ENCODE peak calls at places on chromosomes 11 and 22, in seven cellular contexts. One of them, this sample, is unnamed.

GRCh38 chr11:94750319-94751215 is 17.6 kb upstream of the AMOTL1 start:
- ATAC-seq in IMR-90: no peak
- ATAC-seq in right lobe of liver: peak
- ATAC-seq in HepG2: no peak
- ATAC-seq in upper lobe of left lung: no peak
- ATAC-seq in A549: no peak
- ATAC-seq in body of pancreas: peak
- ATAC-seq in this sample: peak

GRCh38 chr11:125166347-125166841 is 1.8 kb downstream of the PKNOX2 start:
- ATAC-seq in IMR-90: no peak
- ATAC-seq in right lobe of liver: peak
- ATAC-seq in HepG2: no peak
- ATAC-seq in upper lobe of left lung: no peak
- ATAC-seq in A549: no peak
- ATAC-seq in body of pancreas: peak
- ATAC-seq in this sample: no peak

GRCh38 chr11:78339483-78339882 is 78.1 kb downstream of the GAB2 start:
- ATAC-seq in IMR-90: no peak
- ATAC-seq in right lobe of liver: no peak
- ATAC-seq in HepG2: no peak
- ATAC-seq in upper lobe of left lung: no peak
- ATAC-seq in A549: no peak
- ATAC-seq in body of pancreas: no peak
- ATAC-seq in this sample: no peak

GRCh38 chr11:70578371-70578770 is 180.0 kb downstream of the CTTN start:
- ATAC-seq in IMR-90: no peak
- ATAC-seq in right lobe of liver: no peak
- ATAC-seq in HepG2: no peak
- ATAC-seq in upper lobe of left lung: no peak
- ATAC-seq in A549: no peak
- ATAC-seq in body of pancreas: no peak
- ATAC-seq in this sample: no peak

GRCh38 chr11:78783846-78784245 is 209.2 kb upstream of the NARS2 start:
- ATAC-seq in IMR-90: no peak
- ATAC-seq in right lobe of liver: no peak
- ATAC-seq in HepG2: no peak
- ATAC-seq in upper lobe of left lung: no peak
- ATAC-seq in A549: no peak
- ATAC-seq in body of pancreas: no peak
- ATAC-seq in this sample: no peak

GRCh38 chr11:83724704-83725114 is 438.5 kb upstream of the CCDC90B start:
- ATAC-seq in IMR-90: peak
- ATAC-seq in right lobe of liver: peak
- ATAC-seq in HepG2: peak
- ATAC-seq in upper lobe of left lung: peak
- ATAC-seq in A549: peak
- ATAC-seq in body of pancreas: peak
- ATAC-seq in this sample: peak

GRCh38 chr11:130023204-130023603 is 20.6 kb upstream of the PRDM10 start:
- ATAC-seq in IMR-90: peak
- ATAC-seq in right lobe of liver: no peak
- ATAC-seq in HepG2: peak
- ATAC-seq in upper lobe of left lung: no peak
- ATAC-seq in A549: no peak
- ATAC-seq in body of pancreas: no peak
- ATAC-seq in this sample: no peak

GRCh38 chr11:27716216-27716615 is 16.0 kb upstream of the BDNF start:
- ATAC-seq in IMR-90: no peak
- ATAC-seq in right lobe of liver: no peak
- ATAC-seq in HepG2: no peak
- ATAC-seq in upper lobe of left lung: no peak
- ATAC-seq in A549: no peak
- ATAC-seq in body of pancreas: no peak
- ATAC-seq in this sample: no peak

GRCh38 chr11:24226606-24227005 is 270.2 kb upstream of the LUZP2 start:
- ATAC-seq in IMR-90: no peak
- ATAC-seq in right lobe of liver: peak
- ATAC-seq in HepG2: peak
- ATAC-seq in upper lobe of left lung: no peak
- ATAC-seq in A549: no peak
- ATAC-seq in body of pancreas: no peak
- ATAC-seq in this sample: no peak

GRCh38 chr11:84824624-84825023 is 802.5 kb downstream of the DLG2 start:
- ATAC-seq in IMR-90: no peak
- ATAC-seq in right lobe of liver: no peak
- ATAC-seq in HepG2: no peak
- ATAC-seq in upper lobe of left lung: no peak
- ATAC-seq in A549: no peak
- ATAC-seq in body of pancreas: no peak
- ATAC-seq in this sample: no peak

GRCh38 chr11:1048375-1049070 is 12.0 kb upstream of the MUC6 start:
- ATAC-seq in IMR-90: no peak
- ATAC-seq in right lobe of liver: no peak
- ATAC-seq in HepG2: no peak
- ATAC-seq in upper lobe of left lung: no peak
- ATAC-seq in A549: no peak
- ATAC-seq in body of pancreas: no peak
- ATAC-seq in this sample: no peak

GRCh38 chr11:115075340-115075739 is 397.0 kb downstream of the NXPE2 start:
- ATAC-seq in IMR-90: no peak
- ATAC-seq in right lobe of liver: no peak
- ATAC-seq in HepG2: no peak
- ATAC-seq in upper lobe of left lung: no peak
- ATAC-seq in A549: no peak
- ATAC-seq in body of pancreas: no peak
- ATAC-seq in this sample: no peak

GRCh38 chr11:236774-237767 is at the start of gene PSMD13:
- ATAC-seq in IMR-90: peak
- ATAC-seq in right lobe of liver: peak
- ATAC-seq in HepG2: peak
- ATAC-seq in upper lobe of left lung: peak
- ATAC-seq in A549: peak
- ATAC-seq in body of pancreas: peak
- ATAC-seq in this sample: peak

GRCh38 chr22:41411021-41411851 is 29.5 kb downstream of the TEF start:
- ATAC-seq in IMR-90: no peak
- ATAC-seq in right lobe of liver: no peak
- ATAC-seq in HepG2: no peak
- ATAC-seq in upper lobe of left lung: no peak
- ATAC-seq in A549: no peak
- ATAC-seq in body of pancreas: no peak
- ATAC-seq in this sample: peak

GRCh38 chr11:63843042-63843441 is 4.1 kb downstream of the MARK2 start:
- ATAC-seq in IMR-90: no peak
- ATAC-seq in right lobe of liver: no peak
- ATAC-seq in HepG2: no peak
- ATAC-seq in upper lobe of left lung: no peak
- ATAC-seq in A549: no peak
- ATAC-seq in body of pancreas: no peak
- ATAC-seq in this sample: no peak

GRCh38 chr22:29211066-29211841 is 5.6 kb downstream of the EMID1 start:
- ATAC-seq in IMR-90: no peak
- ATAC-seq in right lobe of liver: no peak
- ATAC-seq in HepG2: no peak
- ATAC-seq in upper lobe of left lung: no peak
- ATAC-seq in A549: no peak
- ATAC-seq in body of pancreas: no peak
- ATAC-seq in this sample: no peak

GRCh38 chr22:40443675-40444482 is 73.5 kb downstream of the SGSM3 start:
- ATAC-seq in IMR-90: no peak
- ATAC-seq in right lobe of liver: no peak
- ATAC-seq in HepG2: no peak
- ATAC-seq in upper lobe of left lung: no peak
- ATAC-seq in A549: no peak
- ATAC-seq in body of pancreas: peak
- ATAC-seq in this sample: peak

GRCh38 chr11:57248780-57249383 is 11.8 kb upstream of the APLNR start:
- ATAC-seq in IMR-90: peak
- ATAC-seq in right lobe of liver: peak
- ATAC-seq in HepG2: peak
- ATAC-seq in upper lobe of left lung: peak
- ATAC-seq in A549: peak
- ATAC-seq in body of pancreas: peak
- ATAC-seq in this sample: peak

GRCh38 chr11:126764221-126764620 is 236.3 kb downstream of the KIRREL3 start:
- ATAC-seq in IMR-90: no peak
- ATAC-seq in right lobe of liver: no peak
- ATAC-seq in HepG2: peak
- ATAC-seq in upper lobe of left lung: no peak
- ATAC-seq in A549: no peak
- ATAC-seq in body of pancreas: no peak
- ATAC-seq in this sample: no peak

GRCh38 chr11:31254411-31254810 is 115.1 kb downstream of the DCDC1 start:
- ATAC-seq in IMR-90: no peak
- ATAC-seq in right lobe of liver: no peak
- ATAC-seq in HepG2: no peak
- ATAC-seq in upper lobe of left lung: no peak
- ATAC-seq in A549: no peak
- ATAC-seq in body of pancreas: no peak
- ATAC-seq in this sample: no peak

GRCh38 chr11:6378695-6378989 is 11.6 kb upstream of the SMPD1 start:
- ATAC-seq in IMR-90: no peak
- ATAC-seq in right lobe of liver: no peak
- ATAC-seq in HepG2: no peak
- ATAC-seq in upper lobe of left lung: no peak
- ATAC-seq in A549: no peak
- ATAC-seq in body of pancreas: no peak
- ATAC-seq in this sample: no peak

GRCh38 chr11:125376117-125376516 is 119.9 kb downstream of the FEZ1 start:
- ATAC-seq in IMR-90: no peak
- ATAC-seq in right lobe of liver: no peak
- ATAC-seq in HepG2: no peak
- ATAC-seq in upper lobe of left lung: no peak
- ATAC-seq in A549: no peak
- ATAC-seq in body of pancreas: peak
- ATAC-seq in this sample: peak

GRCh38 chr11:65117206-65118096 is at the start of gene ZNHIT2:
- ATAC-seq in IMR-90: peak
- ATAC-seq in right lobe of liver: peak
- ATAC-seq in HepG2: peak
- ATAC-seq in upper lobe of left lung: peak
- ATAC-seq in A549: peak
- ATAC-seq in body of pancreas: peak
- ATAC-seq in this sample: peak

GRCh38 chr11:65114538-65115171 is 2.8 kb downstream of the ZNHIT2 start:
- ATAC-seq in IMR-90: no peak
- ATAC-seq in right lobe of liver: no peak
- ATAC-seq in HepG2: no peak
- ATAC-seq in upper lobe of left lung: no peak
- ATAC-seq in A549: no peak
- ATAC-seq in body of pancreas: no peak
- ATAC-seq in this sample: no peak

GRCh38 chr11:65116370-65117205 is 913 bp downstream of the ZNHIT2 start:
- ATAC-seq in IMR-90: peak
- ATAC-seq in right lobe of liver: peak
- ATAC-seq in HepG2: peak
- ATAC-seq in upper lobe of left lung: no peak
- ATAC-seq in A549: no peak
- ATAC-seq in body of pancreas: no peak
- ATAC-seq in this sample: no peak

GRCh38 chr11:65113839-65114238 is 2.2 kb downstream of the TM7SF2 start:
- ATAC-seq in IMR-90: no peak
- ATAC-seq in right lobe of liver: peak
- ATAC-seq in HepG2: no peak
- ATAC-seq in upper lobe of left lung: no peak
- ATAC-seq in A549: no peak
- ATAC-seq in body of pancreas: peak
- ATAC-seq in this sample: no peak

GRCh38 chr11:65115361-65116082 is 2.0 kb downstream of the ZNHIT2 start:
- ATAC-seq in IMR-90: no peak
- ATAC-seq in right lobe of liver: no peak
- ATAC-seq in HepG2: no peak
- ATAC-seq in upper lobe of left lung: no peak
- ATAC-seq in A549: no peak
- ATAC-seq in body of pancreas: no peak
- ATAC-seq in this sample: no peak
- TF ChIP-seq POLR2A in IMR-90: no peak
- TF ChIP-seq POLR2A in right lobe of liver: no peak
- TF ChIP-seq POLR2A in HepG2: no peak
- TF ChIP-seq POLR2A in upper lobe of left lung: no peak
- TF ChIP-seq POLR2A in A549: peak
- TF ChIP-seq POLR2A in body of pancreas: no peak
- TF ChIP-seq POLR2A in this sample: no peak

GRCh38 chr22:43007519-43008102 is 7.3 kb downstream of the PACSIN2 start:
- ATAC-seq in IMR-90: peak
- ATAC-seq in right lobe of liver: peak
- ATAC-seq in HepG2: peak
- ATAC-seq in upper lobe of left lung: peak
- ATAC-seq in A549: no peak
- ATAC-seq in body of pancreas: peak
- ATAC-seq in this sample: no peak
- TF ChIP-seq POLR2A in IMR-90: no peak
- TF ChIP-seq POLR2A in right lobe of liver: no peak
- TF ChIP-seq POLR2A in HepG2: no peak
- TF ChIP-seq POLR2A in upper lobe of left lung: no peak
- TF ChIP-seq POLR2A in A549: no peak
- TF ChIP-seq POLR2A in body of pancreas: peak
- TF ChIP-seq POLR2A in this sample: no peak

DNA sequence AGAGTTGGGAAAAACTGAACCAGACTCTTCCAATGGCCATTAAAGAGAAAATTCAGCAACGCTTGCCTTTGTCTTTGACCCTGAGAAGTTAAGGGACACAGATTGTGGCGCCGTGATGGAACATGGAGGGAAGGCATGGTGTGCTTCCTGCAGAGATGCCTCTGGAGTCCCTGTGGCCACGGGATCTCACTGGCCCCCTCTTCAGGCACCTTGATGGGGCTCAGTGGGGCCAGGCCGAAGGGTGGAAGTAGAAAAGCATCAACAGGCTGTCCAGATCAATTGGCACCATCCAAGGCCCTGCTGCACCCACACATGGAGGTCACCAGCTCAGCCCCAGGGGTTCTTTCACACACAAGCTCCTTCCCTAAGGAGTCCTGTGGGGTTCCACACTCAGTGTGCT is 42.9 kb downstream of the MORC2 start:
- ATAC-seq in IMR-90: no peak
- ATAC-seq in right lobe of liver: no peak
- ATAC-seq in HepG2: no peak
- ATAC-seq in upper lobe of left lung: no peak
- ATAC-seq in A549: no peak
- ATAC-seq in body of pancreas: no peak
- ATAC-seq in this sample: no peak
- TF ChIP-seq POLR2A in IMR-90: no peak
- TF ChIP-seq POLR2A in right lobe of liver: no peak
- TF ChIP-seq POLR2A in HepG2: no peak
- TF ChIP-seq POLR2A in upper lobe of left lung: no peak
- TF ChIP-seq POLR2A in A549: no peak
- TF ChIP-seq POLR2A in body of pancreas: no peak
- TF ChIP-seq POLR2A in this sample: no peak

DNA sequence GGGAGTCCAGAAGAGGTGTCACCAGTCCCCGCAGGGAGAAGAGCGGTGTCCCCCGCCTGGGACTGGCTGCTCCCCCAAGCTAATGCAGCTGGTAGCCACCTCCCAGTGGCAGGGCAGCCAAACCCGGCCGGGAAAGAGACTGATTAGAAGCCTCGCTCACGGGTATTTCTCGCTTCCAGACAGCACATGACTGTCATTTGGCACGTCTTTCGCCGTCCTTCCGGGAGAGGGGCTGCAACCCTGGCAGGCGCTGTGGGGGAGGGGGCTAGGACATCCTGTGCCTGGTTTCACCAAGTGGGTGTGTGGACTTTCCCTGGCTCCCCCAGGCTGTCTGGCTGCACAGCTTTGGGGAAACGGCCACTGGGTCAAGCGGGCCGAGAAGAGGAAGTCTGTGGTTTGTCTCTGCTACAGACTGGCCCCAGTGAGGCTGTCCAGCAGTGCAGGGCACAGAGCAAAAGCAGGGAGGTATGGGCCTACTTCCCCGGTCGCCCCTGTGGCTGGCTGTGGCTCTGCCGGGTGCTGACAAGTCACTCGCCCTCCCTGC is 3.8 kb downstream of the CD81 start:
- ATAC-seq in IMR-90: no peak
- ATAC-seq in right lobe of liver: peak
- ATAC-seq in HepG2: no peak
- ATAC-seq in upper lobe of left lung: peak
- ATAC-seq in A549: no peak
- ATAC-seq in body of pancreas: no peak
- ATAC-seq in this sample: peak
- TF ChIP-seq POLR2A in IMR-90: no peak
- TF ChIP-seq POLR2A in right lobe of liver: peak
- TF ChIP-seq POLR2A in HepG2: no peak
- TF ChIP-seq POLR2A in upper lobe of left lung: peak
- TF ChIP-seq POLR2A in A549: no peak
- TF ChIP-seq POLR2A in body of pancreas: peak
- TF ChIP-seq POLR2A in this sample: no peak

This sample was measured in gastroesophageal sphincter.